ENCODE peak calls at places on chromosomes 11 and 22, in four cellular contexts. W is lower lobe of right lung, T is IMR-90, I is H1. H is an unnamed sample.

GRCh38 chr11:87712802-87713202 is 462.4 kb downstream of the RAB38 start:
- DNase-seq in W (no peak), T (no peak), I (no peak), H (no peak)

GRCh38 chr22:49476800-49477400 is 350.8 kb downstream of the BRD1 start:
- DNase-seq in W (no peak), T (no peak), I (no peak), H (no peak)

GRCh38 chr22:37164535-37164887 is 14.8 kb upstream of the IL2RB start:
- DNase-seq in W (no peak), T (no peak), I (no peak), H (no peak)

GRCh38 chr22:36395922-36396321 is 8.2 kb upstream of the MYH9 start:
- DNase-seq in W (no peak), T (peak; percentile 81), I (no peak), H (peak; percentile 84)

GRCh38 chr11:17564687-17565042 is 17.6 kb downstream of the OTOG start:
- DNase-seq in W (no peak), T (no peak), I (no peak), H (no peak)

GRCh38 chr22:48976556-48977535 is 850.8 kb downstream of the BRD1 start:
- DNase-seq in W (no peak), T (no peak), I (no peak), H (no peak)

GRCh38 chr11:72524711-72525110 is 90.4 kb upstream of the CLPB start:
- DNase-seq in W (no peak), T (peak; percentile 27), I (no peak), H (no peak)

GRCh38 chr22:23361676-23362075 is 181.4 kb downstream of the BCR start:
- DNase-seq in W (no peak), T (no peak), I (no peak), H (no peak)

GRCh38 chr22:24433001-24433867 is 5.8 kb downstream of the ADORA2A start:
- DNase-seq in W (no peak), T (no peak), I (no peak), H (no peak)

GRCh38 chr11:109729761-109730160 is 307.8 kb downstream of the C11orf87 start:
- DNase-seq in W (no peak), T (no peak), I (no peak), H (no peak)

GRCh38 chr11:11817957-11818356 is 23.8 kb upstream of the USP47 start:
- DNase-seq in W (no peak), T (no peak), I (no peak), H (no peak)

GRCh38 chr11:13329670-13330401 is 52.2 kb downstream of the BMAL1 start:
- DNase-seq in W (no peak), T (peak; percentile 41), I (no peak), H (no peak)

GRCh38 chr11:107777094-107777493 is 65.2 kb upstream of the SLN start:
- DNase-seq in W (no peak), T (no peak), I (no peak), H (no peak)

GRCh38 chr22:46165975-46166374 is 15.6 kb downstream of the PPARA start:
- DNase-seq in W (no peak), T (peak; percentile 32), I (no peak), H (no peak)

GRCh38 chr11:77200351-77200750 is 72.3 kb downstream of the MYO7A start:
- DNase-seq in W (no peak), T (no peak), I (no peak), H (no peak)

GRCh38 chr11:1548221-1549070 is 23.6 kb downstream of the DUSP8 start:
- DNase-seq in W (peak; percentile 87), T (peak; percentile 42), I (no peak), H (no peak)

GRCh38 chr11:73288197-73288872 is 16.2 kb downstream of the P2RY6 start:
- DNase-seq in W (no peak), T (no peak), I (no peak), H (no peak)

GRCh38 chr22:45885171-45885840 is 91.7 kb downstream of the WNT7B start:
- DNase-seq in W (peak; percentile 22), T (no peak), I (no peak), H (no peak)

GRCh38 chr11:85170184-85170583 is 457.0 kb downstream of the DLG2 start:
- DNase-seq in W (no peak), T (peak; percentile 43), I (peak; percentile 13), H (peak; percentile 16)

GRCh38 chr11:77397631-77398030 is 76.3 kb downstream of the PAK1 start:
- DNase-seq in W (no peak), T (no peak), I (no peak), H (no peak)

GRCh38 chr11:130141561-130142341 is 17.8 kb upstream of the ST14 start:
- DNase-seq in W (no peak), T (peak; percentile 35), I (no peak), H (no peak)

GRCh38 chr11:868802-869201 is 26.1 kb downstream of the TSPAN4 start:
- DNase-seq in W (no peak), T (no peak), I (no peak), H (no peak)

GRCh38 chr11:102981324-102981910 is 25.9 kb upstream of the MMP13 start:
- DNase-seq in W (no peak), T (peak; percentile 65), I (no peak), H (no peak)

GRCh38 chr22:46561435-46561905 is 24.1 kb upstream of the CELSR1 start:
- DNase-seq in W (peak; percentile 40), T (peak; percentile 23), I (no peak), H (no peak)

GRCh38 chr11:91163619-91164451 is 941.0 kb upstream of the CHORDC1 start:
- DNase-seq in W (peak; percentile 8), T (peak; percentile 34), I (no peak), H (peak; percentile 39)

GRCh38 chr11:12449961-12450715 is 72.8 kb downstream of the PARVA start:
- DNase-seq in W (no peak), T (peak; percentile 58), I (no peak), H (peak; percentile 53)

GRCh38 chr22:43550024-43550620 is 138.3 kb downstream of the MPPED1 start:
- DNase-seq in W (no peak), T (no peak), I (no peak), H (no peak)

GRCh38 chr22:41822289-41823057 is 10.4 kb upstream of the SREBF2 start:
- DNase-seq in W (no peak), T (peak; percentile 82), I (no peak), H (peak; percentile 52)

GRCh38 chr11:33543823-33544222 is 156.8 kb downstream of the C11orf91 start:
- DNase-seq in W (no peak), T (peak; percentile 53), I (no peak), H (no peak)

GRCh38 chr11:111018571-111018970 is 227.0 kb upstream of the POU2AF2 start:
- DNase-seq in W (no peak), T (peak; percentile 25), I (no peak), H (no peak)

GRCh38 chr22:46429327-46429853 is 93.9 kb downstream of the TRMU start:
- DNase-seq in W (no peak), T (no peak), I (no peak), H (no peak)

GRCh38 chr11:69718147-69718546 is 14.3 kb upstream of the FGF19 start:
- DNase-seq in W (no peak), T (peak; percentile 23), I (peak; percentile 77), H (no peak)

GRCh38 chr11:57567210-57567511 is 311 bp downstream of the UBE2L6 start:
- DNase-seq in W (no peak), T (peak; percentile 13), I (no peak), H (no peak)

GRCh38 chr22:39239561-39240423 is 5.0 kb downstream of the PDGFB start:
- DNase-seq in W (peak; percentile 91), T (no peak), I (no peak), H (peak; percentile 40)
- H3K27ac ChIP-seq in W (peak overlapping the region; percentile 79), T (no peak overlapping the region), I (no peak overlapping the region), H (peak overlapping the region; percentile 76)

DNA sequence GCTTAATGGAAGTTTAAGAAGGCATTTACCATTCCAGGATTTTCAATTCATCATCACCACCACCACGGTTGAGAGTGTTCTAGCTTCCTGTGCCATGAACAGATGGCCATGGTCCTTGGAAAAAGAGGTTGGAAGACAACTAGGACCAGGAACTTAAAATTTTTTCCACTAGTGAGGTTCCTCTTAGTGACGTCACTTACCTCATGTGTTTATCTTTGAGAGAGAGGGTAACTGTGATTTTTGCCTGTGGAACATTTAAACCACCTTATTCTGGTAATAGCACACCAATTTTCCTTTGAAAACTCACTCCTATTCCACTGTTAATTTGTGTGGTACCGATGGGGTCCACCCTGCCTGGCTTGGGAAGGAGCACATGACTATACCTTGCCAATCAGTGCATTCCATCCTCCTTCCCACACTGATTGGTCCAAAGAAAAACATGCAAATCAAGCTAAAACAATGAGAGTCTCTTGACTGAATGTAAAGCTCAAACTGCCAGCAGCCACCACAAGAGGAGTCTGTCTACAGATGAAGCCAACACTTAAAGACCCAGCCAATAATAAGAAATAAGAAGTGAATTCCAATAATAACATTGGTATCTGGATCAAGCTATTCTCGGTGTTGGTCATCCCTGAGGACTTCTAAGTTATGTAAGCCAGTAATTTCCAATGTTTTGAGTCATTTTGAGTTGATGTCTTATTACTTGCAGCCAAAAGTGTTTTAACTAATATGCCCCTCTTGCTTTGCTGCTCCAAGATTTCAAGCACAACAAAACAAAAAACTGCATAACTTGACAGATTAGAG is 111.8 kb downstream of the MPPED2 start:
- DNase-seq in W (no peak), T (no peak), I (no peak), H (no peak)
- H3K27ac ChIP-seq in W (no peak overlapping the region), T (no peak overlapping the region), I (no peak overlapping the region), H (no peak overlapping the region)

GRCh38 chr11:64757549-64758329 is 2.0 kb downstream of the PYGM start:
- DNase-seq in W (no peak), T (no peak), I (no peak), H (no peak)
- H3K27ac ChIP-seq in W (no peak overlapping the region), T (no peak overlapping the region), I (no peak overlapping the region), H (no peak overlapping the region)

GRCh38 chr11:83722392-83722791 is 436.2 kb upstream of the CCDC90B start:
- DNase-seq in W (no peak), T (no peak), I (no peak), H (no peak)

GRCh38 chr11:83725718-83726117 is 439.6 kb upstream of the CCDC90B start:
- DNase-seq in W (no peak), T (no peak), I (no peak), H (no peak)

GRCh38 chr11:83725161-83725560 is 439.0 kb upstream of the CCDC90B start:
- DNase-seq in W (no peak), T (no peak), I (no peak), H (no peak)

GRCh38 chr11:83726316-83726715 is 440.1 kb upstream of the CCDC90B start:
- DNase-seq in W (no peak), T (no peak), I (no peak), H (no peak)

DNA sequence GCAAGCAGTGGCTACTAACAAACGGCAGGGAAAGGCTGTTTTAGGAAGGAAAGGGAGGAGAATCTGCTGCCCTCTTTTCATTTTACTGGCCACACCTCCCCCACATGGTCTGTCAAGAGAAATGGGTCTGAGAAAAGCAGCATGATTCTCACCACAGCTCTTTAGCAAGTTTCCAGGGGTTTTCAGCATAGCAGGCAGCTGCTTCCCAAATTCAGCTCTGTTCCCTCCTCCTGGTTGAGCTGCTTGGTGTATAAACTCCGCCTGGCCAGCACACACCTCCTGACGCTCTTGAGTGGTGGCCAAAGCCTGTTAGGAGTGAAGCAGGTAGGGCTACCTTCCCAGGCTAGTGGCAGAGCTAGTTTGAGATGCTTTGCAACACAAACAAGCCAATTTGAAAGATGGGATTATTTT is 438.5 kb upstream of the CCDC90B start:
- DNase-seq in W (peak; percentile 45), T (no peak), I (peak; percentile 15), H (no peak)
- H3K27ac ChIP-seq in W (no peak overlapping the region), T (no peak overlapping the region), I (peak overlapping the region; percentile 57), H (no peak overlapping the region)

GRCh38 chr11:60563553-60564235 is 48.5 kb downstream of the MS4A13 start:
- DNase-seq in W (no peak), T (no peak), I (no peak), H (peak; percentile 10)
- H3K27ac ChIP-seq in W (no peak overlapping the region), T (no peak overlapping the region), I (no peak overlapping the region), H (no peak overlapping the region)

H was measured in epithelial cell of prostate.